ENCODE peak calls at places on chromosomes 13 and 19, in eight cellular contexts. H, G, Y, N, P, M, X and I are unnamed samples.

GRCh38 chr19:7366701-7367420 is 18.1 kb downstream of the ARHGEF18 start:
- DNase-seq in H (no peak), G (no peak), Y (no peak), N (no peak), P (no peak), M (peak; percentile 33), X (no peak), I (peak; percentile 49)

GRCh38 chr19:5147074-5147970 is 178.4 kb downstream of the KDM4B start:
- DNase-seq in H (no peak), G (no peak), Y (no peak), N (no peak), P (peak; percentile 20), M (no peak), X (no peak), I (no peak)

GRCh38 chr13:111565400-111565799 is 245.0 kb downstream of the TEX29 start:
- DNase-seq in H (no peak), G (no peak), Y (no peak), N (no peak), P (no peak), M (no peak), X (no peak), I (no peak)

GRCh38 chr19:53002479-53002878 is 11.2 kb upstream of the ERVV-1 start:
- DNase-seq in H (no peak), G (no peak), Y (no peak), N (no peak), P (no peak), M (no peak), X (no peak), I (no peak)

GRCh38 chr13:75818181-75819110 is 182.3 kb downstream of the LMO7 start:
- DNase-seq in H (no peak), G (no peak), Y (no peak), N (no peak), P (no peak), M (no peak), X (no peak), I (no peak)

GRCh38 chr19:33621811-33622504 is at the start of gene CHST8:
- DNase-seq in H (no peak), G (peak; percentile 61), Y (peak; percentile 36), N (peak; percentile 91), P (no peak), M (no peak), X (no peak), I (peak; percentile 29)

GRCh38 chr13:114047358-114047881 is 73.5 kb upstream of the C13orf46 start:
- DNase-seq in H (peak; percentile 78), G (no peak), Y (no peak), N (no peak), P (no peak), M (peak; percentile 43), X (no peak), I (no peak)

GRCh38 chr19:46471116-46471733 is at the start of gene PNMA8A:
- DNase-seq in H (peak; percentile 50), G (peak; percentile 84), Y (peak; percentile 89), N (peak; percentile 96), P (peak; percentile 80), M (peak; percentile 57), X (peak; percentile 61), I (no peak)

GRCh38 chr13:41458939-41459753 is 1.8 kb downstream of the RGCC start:
- DNase-seq in H (peak; percentile 76), G (peak; percentile 37), Y (no peak), N (peak; percentile 74), P (peak; percentile 40), M (peak; percentile 72), X (no peak), I (peak; percentile 53)

GRCh38 chr13:26423634-26424033 is 133.8 kb upstream of the WASF3 start:
- DNase-seq in H (no peak), G (peak; percentile 67), Y (no peak), N (no peak), P (peak; percentile 47), M (peak; percentile 51), X (peak; percentile 7), I (no peak)

GRCh38 chr19:48290341-48290922 is 20.6 kb downstream of the ZNF114 start:
- DNase-seq in H (no peak), G (peak; percentile 64), Y (no peak), N (peak; percentile 97), P (no peak), M (peak; percentile 57), X (no peak), I (no peak)

GRCh38 chr19:4609878-4610511 is 29.3 kb upstream of the TNFAIP8L1 start:
- DNase-seq in H (no peak), G (no peak), Y (no peak), N (peak; percentile 78), P (no peak), M (no peak), X (no peak), I (no peak)

GRCh38 chr13:40178130-40178529 is 488.3 kb downstream of the FOXO1 start:
- DNase-seq in H (no peak), G (no peak), Y (no peak), N (no peak), P (no peak), M (no peak), X (no peak), I (no peak)

GRCh38 chr13:26132756-26133155 is 80.9 kb upstream of the SHISA2 start:
- DNase-seq in H (no peak), G (no peak), Y (no peak), N (no peak), P (no peak), M (peak; percentile 13), X (no peak), I (peak; percentile 3)

GRCh38 chr19:5460748-5461147 is 5.5 kb downstream of the ZNRF4 start:
- DNase-seq in H (no peak), G (no peak), Y (no peak), N (no peak), P (no peak), M (no peak), X (no peak), I (no peak)

DNA sequence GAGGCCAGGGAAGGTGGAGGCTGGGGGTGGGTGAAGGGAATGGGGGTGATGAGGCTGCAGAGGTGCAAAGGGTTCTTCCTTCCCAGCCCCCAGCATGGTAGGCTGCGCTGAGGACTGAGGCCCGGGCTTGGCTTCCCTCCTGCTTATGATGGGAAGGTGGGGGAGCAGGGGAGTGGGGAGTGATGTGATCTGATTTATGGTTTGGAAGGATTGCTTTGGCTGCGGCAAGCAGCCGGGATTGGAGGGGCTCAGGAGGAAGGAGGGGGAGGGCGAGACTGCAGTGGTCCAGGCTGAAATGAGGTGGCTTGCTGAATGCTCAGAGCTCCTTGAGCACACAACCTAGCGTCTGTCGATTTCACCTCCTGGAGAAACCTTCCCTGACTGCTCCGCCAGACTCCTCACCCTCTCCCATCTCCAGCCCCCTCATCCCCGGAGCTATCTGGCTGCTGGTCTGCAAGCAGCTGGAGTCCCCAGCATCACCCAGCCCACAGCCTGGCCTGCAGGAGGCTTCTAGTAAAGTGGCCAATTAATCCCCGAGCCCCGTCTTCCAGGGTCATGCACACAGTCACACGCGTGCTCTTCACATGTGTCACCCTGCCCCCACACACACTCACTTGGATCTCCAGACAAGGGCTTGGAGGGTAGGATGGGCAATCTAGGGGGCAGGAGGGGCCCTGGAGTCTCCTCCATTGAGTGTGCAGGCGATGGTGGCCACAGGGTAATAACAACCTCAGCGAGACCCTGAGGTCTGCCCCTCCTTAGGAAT is 733 bp upstream of the CLEC11A start:
- DNase-seq in H (no peak), G (no peak), Y (no peak), N (no peak), P (no peak), M (peak; percentile 6), X (no peak), I (no peak)
- H3K27me3 ChIP-seq in H (peaks cover 16% of the 10 kb centered on the region), G (peaks cover 42% of the 10 kb centered on the region), Y (no peaks in the 10 kb centered on the region), N (peaks cover 16% of the 10 kb centered on the region), P (no peaks in the 10 kb centered on the region), M (no peaks in the 10 kb centered on the region), X (no peaks in the 10 kb centered on the region), I (no peaks in the 10 kb centered on the region)

GRCh38 chr13:80259159-80259558 is 81.8 kb downstream of the SPRY2 start:
- DNase-seq in H (peak; percentile 81), G (peak; percentile 59), Y (no peak), N (no peak), P (no peak), M (no peak), X (no peak), I (no peak)
- H3K9me3 ChIP-seq in H (no peaks in the 10 kb centered on the region), G (no peaks in the 10 kb centered on the region), Y (peaks cover 2% of the 10 kb centered on the region), N (peaks cover 10% of the 10 kb centered on the region), P (no peaks in the 10 kb centered on the region), M (peaks cover 1% of the 10 kb centered on the region), X (peaks cover 3% of the 10 kb centered on the region), I (no peaks in the 10 kb centered on the region)

GRCh38 chr13:98258226-98258625 is 81.2 kb upstream of the RNF113B start:
- DNase-seq in H (no peak), G (no peak), Y (no peak), N (peak; percentile 5), P (no peak), M (no peak), X (no peak), I (no peak)

GRCh38 chr13:98254541-98254940 is 77.5 kb upstream of the RNF113B start:
- DNase-seq in H (no peak), G (no peak), Y (no peak), N (peak; percentile 25), P (no peak), M (peak; percentile 86), X (no peak), I (no peak)

GRCh38 chr13:98251708-98252107 is 74.6 kb upstream of the RNF113B start:
- DNase-seq in H (no peak), G (no peak), Y (no peak), N (no peak), P (no peak), M (no peak), X (no peak), I (no peak)

GRCh38 chr13:98253526-98253925 is 76.5 kb upstream of the RNF113B start:
- DNase-seq in H (no peak), G (peak; percentile 23), Y (no peak), N (peak; percentile 22), P (no peak), M (no peak), X (no peak), I (no peak)

DNA sequence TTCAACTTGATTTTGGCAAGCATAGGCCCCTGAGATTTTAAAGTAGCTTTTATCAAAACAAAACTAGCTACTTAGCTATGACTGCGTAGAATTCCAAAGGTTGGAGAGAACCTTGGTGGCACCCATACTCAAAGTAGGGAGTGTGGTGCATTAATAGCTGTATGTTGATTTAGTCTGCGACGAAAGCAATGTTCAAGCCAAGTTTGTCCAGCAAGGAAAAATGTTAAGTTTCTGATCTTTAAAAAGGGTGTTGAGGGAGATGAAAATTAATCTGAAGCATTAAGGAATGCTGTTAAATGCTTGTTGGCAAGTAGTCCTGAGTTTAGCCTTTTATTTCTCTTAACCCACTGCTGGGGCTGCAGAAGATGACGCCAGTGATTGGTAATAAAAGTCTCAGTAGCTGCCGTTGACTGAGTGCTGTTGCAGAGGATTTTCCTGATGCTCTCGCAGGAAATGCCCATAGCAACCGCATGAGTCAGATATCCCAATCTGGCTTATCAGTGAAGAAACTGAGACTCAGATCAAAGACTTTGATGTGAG is 75.9 kb upstream of the RNF113B start:
- DNase-seq in H (no peak), G (peak; percentile 38), Y (no peak), N (no peak), P (no peak), M (peak; percentile 88), X (no peak), I (no peak)
- H3K4me3 ChIP-seq in H (no peak overlapping the region), G (no peak overlapping the region), Y (no peak overlapping the region), N (no peak overlapping the region), P (peak overlapping the region; percentile 8), M (no peak overlapping the region), X (peak overlapping the region; percentile 3), I (no peak overlapping the region)

DNA sequence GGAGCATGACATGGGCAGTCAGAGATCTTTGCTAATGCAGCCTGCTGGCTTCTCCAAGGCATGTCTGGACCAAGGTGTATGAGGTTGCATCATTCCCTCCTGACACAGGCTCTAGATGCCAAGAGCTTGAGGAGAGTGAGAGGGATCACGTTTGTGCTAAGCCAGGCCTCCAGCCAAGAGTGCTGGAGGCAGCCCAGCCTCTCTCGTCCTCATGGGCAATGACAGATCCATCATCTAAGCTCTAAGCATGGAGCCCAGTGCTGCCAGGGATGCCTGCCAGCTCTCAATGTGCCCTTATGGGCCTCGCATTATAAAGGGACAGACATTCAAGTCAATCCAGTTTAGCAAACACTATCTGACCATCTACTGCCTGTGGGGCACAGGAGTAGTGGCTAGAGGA is 136.3 kb upstream of the VSTM2B start:
- DNase-seq in H (no peak), G (no peak), Y (no peak), N (no peak), P (no peak), M (no peak), X (no peak), I (no peak)
- H3K27me3 ChIP-seq in H (no peaks in the 10 kb centered on the region), G (no peaks in the 10 kb centered on the region), Y (no peaks in the 10 kb centered on the region), N (no peaks in the 10 kb centered on the region), P (no peaks in the 10 kb centered on the region), M (no peaks in the 10 kb centered on the region), X (no peaks in the 10 kb centered on the region), I (no peaks in the 10 kb centered on the region)